ENCODE peak calls at places on chromosomes 6 and 20, in nine cellular contexts. A is B cell; G is HFFc6; L is hepatocyte; W is IMR-90; C is AG09309; K is activated CD8-positive, alpha-beta memory T cell treated with anti-CD3 and anti-CD28 coated beads, Interleukin-2, amount 50 U/mL, for 48 hours; H is Calu3; E is astrocyte of the cerebellum. X is an unnamed sample.

GRCh38 chr6:53347921-53348435 is 772 bp downstream of the ELOVL5 start:
- DNase-seq in A (peak), G (peak), L (peak), W (peak), C (no peak), K (peak), H (peak), E (no peak), X (peak)

GRCh38 chr6:13924949-13925881 is at the start of gene RNF182:
- DNase-seq in A (peak), G (no peak), L (no peak), W (no peak), C (no peak), K (no peak), H (peak), E (no peak), X (no peak)

GRCh38 chr6:49980898-49981297 is 11.5 kb upstream of the DEFB113 start:
- DNase-seq in A (no peak), G (no peak), L (no peak), W (peak), C (no peak), K (no peak), H (no peak), E (no peak), X (peak)

GRCh38 chr6:137399949-137400443 is 94.2 kb downstream of the OLIG3 start:
- DNase-seq in A (no peak), G (no peak), L (no peak), W (no peak), C (no peak), K (no peak), H (no peak), E (no peak), X (peak)

GRCh38 chr20:62885808-62886708 is 24.4 kb upstream of the TCFL5 start:
- DNase-seq in A (no peak), G (no peak), L (no peak), W (no peak), C (no peak), K (no peak), H (no peak), E (no peak), X (no peak)

GRCh38 chr6:126367849-126368248 is 27.9 kb downstream of the CENPW start:
- DNase-seq in A (no peak), G (no peak), L (no peak), W (no peak), C (no peak), K (no peak), H (no peak), E (no peak), X (no peak)

GRCh38 chr6:11008821-11009220 is 35.3 kb downstream of the ELOVL2 start:
- DNase-seq in A (no peak), G (no peak), L (no peak), W (peak), C (peak), K (no peak), H (no peak), E (no peak), X (no peak)

GRCh38 chr6:113829702-113830058 is 27.5 kb upstream of the MARCKS start:
- DNase-seq in A (no peak), G (peak), L (peak), W (peak), C (peak), K (no peak), H (no peak), E (peak), X (no peak)

GRCh38 chr6:65189344-65189743 is 517.7 kb downstream of the EYS start:
- DNase-seq in A (no peak), G (no peak), L (no peak), W (no peak), C (no peak), K (no peak), H (no peak), E (no peak), X (no peak)

GRCh38 chr20:49405062-49405683 is 77.3 kb downstream of the KCNB1 start:
- DNase-seq in A (no peak), G (no peak), L (no peak), W (no peak), C (no peak), K (no peak), H (no peak), E (no peak), X (no peak)

GRCh38 chr20:24764825-24765224 is 184.2 kb upstream of the CST7 start:
- DNase-seq in A (no peak), G (no peak), L (no peak), W (no peak), C (no peak), K (no peak), H (no peak), E (no peak), X (no peak)

GRCh38 chr6:118187568-118188164 is 280.6 kb downstream of the SLC35F1 start:
- DNase-seq in A (no peak), G (no peak), L (peak), W (no peak), C (peak), K (no peak), H (no peak), E (no peak), X (peak)

GRCh38 chr6:149771185-149771584 is 21.6 kb downstream of the PCMT1 start:
- DNase-seq in A (no peak), G (no peak), L (no peak), W (no peak), C (no peak), K (no peak), H (no peak), E (no peak), X (no peak)

GRCh38 chr6:133945158-133945557 is 7.9 kb upstream of the TBPL1 start:
- DNase-seq in A (no peak), G (peak), L (no peak), W (peak), C (no peak), K (no peak), H (no peak), E (no peak), X (no peak)

GRCh38 chr6:33856655-33857054 is 52.9 kb upstream of the MLN start:
- DNase-seq in A (peak), G (no peak), L (no peak), W (no peak), C (no peak), K (peak), H (no peak), E (no peak), X (peak)

GRCh38 chr20:51091564-51092195 is 68.8 kb upstream of the KCNG1 start:
- DNase-seq in A (no peak), G (no peak), L (no peak), W (no peak), C (no peak), K (no peak), H (no peak), E (no peak), X (no peak)

GRCh38 chr6:1865585-1865984 is 255.9 kb downstream of the FOXC1 start:
- DNase-seq in A (no peak), G (no peak), L (no peak), W (no peak), C (no peak), K (no peak), H (no peak), E (no peak), X (no peak)

X was measured in GM06990.